ENCODE peak calls at places on chromosomes 12 and 14, in ten cellular contexts. W, J, M, X, Q, S, R, I, P and K are unnamed samples.

GRCh38 chr12:11702959-11703358 is 53.5 kb downstream of the ETV6 start:
- DNase-seq in W (no peak), J (no peak), M (no peak), X (no peak), Q (no peak), S (no peak), R (no peak), I (no peak), P (no peak), K (no peak)

GRCh38 chr14:71474291-71474690 is 457.9 kb upstream of the RGS6 start:
- DNase-seq in W (no peak), J (no peak), M (no peak), X (no peak), Q (no peak), S (no peak), R (no peak), I (no peak), P (no peak), K (peak)

GRCh38 chr14:103618999-103619398 is 10.0 kb upstream of the KLC1 start:
- DNase-seq in W (peak), J (no peak), M (no peak), X (peak), Q (no peak), S (no peak), R (no peak), I (no peak), P (no peak), K (no peak)

GRCh38 chr14:22333408-22334274 is 255.4 kb downstream of the DAD1 start:
- DNase-seq in W (peak), J (no peak), M (no peak), X (peak), Q (peak), S (no peak), R (no peak), I (peak), P (no peak), K (no peak)

GRCh38 chr12:6778571-6779550 is 6.5 kb downstream of the LAG3 start:
- DNase-seq in W (peak), J (peak), M (peak), X (peak), Q (peak), S (peak), R (peak), I (peak), P (peak), K (peak)

GRCh38 chr12:132349501-132350131 is 20.2 kb upstream of the GALNT9 start:
- DNase-seq in W (no peak), J (no peak), M (no peak), X (no peak), Q (no peak), S (no peak), R (no peak), I (no peak), P (no peak), K (no peak)

GRCh38 chr12:19712041-19712440 is 272.7 kb downstream of the AEBP2 start:
- DNase-seq in W (no peak), J (no peak), M (no peak), X (peak), Q (no peak), S (no peak), R (no peak), I (no peak), P (no peak), K (no peak)

GRCh38 chr12:116160196-116160595 is 117.3 kb downstream of the MED13L start:
- DNase-seq in W (peak), J (no peak), M (no peak), X (peak), Q (peak), S (no peak), R (no peak), I (no peak), P (no peak), K (no peak)

GRCh38 chr12:108850854-108851573 is 6.4 kb downstream of the SSH1 start:
- DNase-seq in W (no peak), J (no peak), M (no peak), X (peak), Q (peak), S (no peak), R (no peak), I (no peak), P (no peak), K (peak)

GRCh38 chr14:58572092-58572853 is 65.5 kb upstream of the DACT1 start:
- DNase-seq in W (peak), J (peak), M (no peak), X (peak), Q (no peak), S (peak), R (no peak), I (no peak), P (no peak), K (no peak)

GRCh38 chr12:11660624-11661023 is 11.2 kb downstream of the ETV6 start:
- DNase-seq in W (no peak), J (no peak), M (no peak), X (no peak), Q (no peak), S (no peak), R (no peak), I (no peak), P (no peak), K (no peak)

GRCh38 chr14:69631509-69631908 is 20.1 kb downstream of the SUSD6 start:
- DNase-seq in W (no peak), J (no peak), M (no peak), X (peak), Q (no peak), S (no peak), R (no peak), I (no peak), P (no peak), K (no peak)

GRCh38 chr14:61385002-61385685 is 63.8 kb downstream of the PRKCH start:
- DNase-seq in W (no peak), J (no peak), M (no peak), X (no peak), Q (no peak), S (peak), R (peak), I (peak), P (no peak), K (no peak)